ENCODE peak calls at places on chromosomes 13 and 19, in ten cellular contexts. Y, S, I, R, F, A, Z, T, E and O are unnamed samples.

GRCh38 chr19:8209111-8209964 is at the start of gene CERS4:
- DNase-seq in I (peak), A (peak), T (peak), E (no peak), Y (peak), S (no peak), R (peak), Z (peak), F (peak), O (peak)

GRCh38 chr13:89361909-89362308 is 1690.7 kb downstream of the SLITRK5 start:
- DNase-seq in A (no peak), R (no peak), E (no peak), T (no peak), Y (no peak), Z (no peak), S (no peak), F (no peak), I (no peak), O (no peak)

GRCh38 chr13:110521296-110521680 is 40.2 kb downstream of the RAB20 start:
- DNase-seq in I (no peak), T (no peak), E (no peak), R (no peak), Y (no peak), A (no peak), F (no peak), S (no peak), Z (no peak), O (no peak)

GRCh38 chr19:4922530-4923378 is 13.5 kb downstream of the UHRF1 start:
- DNase-seq in S (no peak), T (no peak), F (no peak), E (no peak), Y (no peak), R (no peak), A (no peak), Z (no peak), I (no peak), O (no peak)

GRCh38 chr13:111415216-111415615 is 94.8 kb downstream of the TEX29 start:
- DNase-seq in I (no peak), E (no peak), A (no peak), R (no peak), Z (no peak), F (no peak), T (no peak), Y (no peak), S (no peak), O (no peak)

GRCh38 chr19:22422220-22422619 is at the start of gene ZNF98:
- DNase-seq in Y (no peak), I (peak), T (no peak), E (no peak), A (no peak), Z (no peak), S (no peak), R (peak), F (no peak), O (no peak)

GRCh38 chr13:40697711-40698110 is 31.3 kb upstream of the FOXO1 start:
- DNase-seq in I (no peak), R (no peak), F (no peak), A (no peak), T (no peak), S (no peak), Y (no peak), E (no peak), Z (no peak), O (no peak)

GRCh38 chr19:1315470-1316166 is 29.9 kb downstream of the EFNA2 start:
- DNase-seq in A (peak), Y (peak), S (peak), T (peak), I (peak), R (no peak), E (peak), Z (peak), F (no peak), O (peak)

GRCh38 chr13:50518791-50519201 is 324.7 kb downstream of the DLEU7 start:
- DNase-seq in F (no peak), R (no peak), T (no peak), I (no peak), A (no peak), Y (no peak), E (no peak), Z (no peak), S (no peak), O (peak)

GRCh38 chr13:67084066-67084465 is 146.1 kb downstream of the PCDH9 start:
- DNase-seq in T (no peak), F (no peak), R (no peak), Y (no peak), S (no peak), A (no peak), E (no peak), Z (no peak), I (no peak), O (no peak)

GRCh38 chr19:21707065-21707464 is 60.3 kb downstream of the ZNF100 start:
- DNase-seq in Y (no peak), Z (no peak), T (no peak), A (no peak), I (no peak), R (no peak), F (no peak), E (no peak), S (no peak), O (no peak)

GRCh38 chr19:35168261-35168660 is 13.7 kb downstream of the FXYD5 start:
- DNase-seq in Y (no peak), I (no peak), S (no peak), T (no peak), A (peak), Z (no peak), R (no peak), E (no peak), F (no peak), O (no peak)

GRCh38 chr13:106602178-106602577 is 34.2 kb upstream of the ARGLU1 start:
- DNase-seq in R (no peak), S (no peak), E (no peak), F (no peak), Y (peak), A (no peak), T (no peak), Z (no peak), I (no peak), O (no peak)

GRCh38 chr13:77329133-77330008 is 2.5 kb upstream of the MYCBP2 start:
- DNase-seq in Y (peak), I (peak), F (peak), T (peak), S (peak), E (peak), A (peak), Z (peak), R (peak), O (peak)

GRCh38 chr19:17513801-17514200 is 2.4 kb downstream of the PGLS start:
- DNase-seq in T (no peak), F (no peak), R (no peak), I (no peak), Y (no peak), Z (no peak), S (peak), A (no peak), E (no peak), O (no peak)

GRCh38 chr13:24042710-24043440 is 117.6 kb upstream of the SPATA13 start:
- DNase-seq in E (no peak), Y (no peak), R (no peak), Z (no peak), I (no peak), A (peak), F (no peak), T (no peak), S (peak), O (no peak)

GRCh38 chr19:15248648-15249559 is 16.7 kb upstream of the EPHX3 start:
- DNase-seq in R (peak), T (no peak), Y (no peak), Z (peak), F (no peak), S (peak), I (no peak), A (peak), E (peak), O (peak)

GRCh38 chr13:67408823-67409222 is 178.7 kb upstream of the PCDH9 start:
- DNase-seq in T (no peak), S (no peak), R (no peak), Y (no peak), F (no peak), Z (no peak), A (no peak), E (no peak), I (no peak), O (no peak)

GRCh38 chr13:98171806-98172569 is 5.1 kb downstream of the RNF113B start:
- DNase-seq in A (peak), T (no peak), Y (no peak), S (peak), E (no peak), R (no peak), Z (peak), F (no peak), I (no peak), O (no peak)

GRCh38 chr19:39032164-39032918 is at the start of gene FBXO27:
- DNase-seq in T (no peak), E (no peak), A (no peak), R (no peak), Z (no peak), S (no peak), F (no peak), Y (no peak), I (no peak), O (no peak)

GRCh38 chr19:7318176-7318575 is 24.0 kb upstream of the INSR start:
- DNase-seq in T (no peak), Y (no peak), F (no peak), E (no peak), S (no peak), A (no peak), Z (no peak), I (no peak), R (no peak), O (no peak)

GRCh38 chr13:77028202-77028601 is 1.2 kb upstream of the FBXL3 start:
- DNase-seq in E (peak), I (no peak), T (no peak), R (peak), S (peak), Y (no peak), Z (peak), A (peak), F (no peak), O (no peak)

GRCh38 chr13:111589321-111589720 is 268.9 kb downstream of the TEX29 start:
- DNase-seq in A (no peak), Y (no peak), Z (no peak), F (no peak), E (no peak), I (no peak), R (no peak), T (no peak), S (no peak), O (no peak)

GRCh38 chr13:52127378-52127777 is 1.5 kb downstream of the NEK5 start:
- DNase-seq in Z (peak), Y (no peak), E (no peak), I (no peak), A (no peak), T (no peak), R (no peak), F (no peak), S (no peak), O (no peak)

GRCh38 chr19:41999071-41999877 is 5.2 kb upstream of the ATP1A3 start:
- DNase-seq in A (no peak), R (no peak), E (no peak), T (no peak), I (peak), Z (no peak), Y (no peak), F (no peak), S (no peak), O (no peak)

GRCh38 chr13:109114991-109115390 is 485.6 kb downstream of the MYO16 start:
- DNase-seq in E (no peak), Z (no peak), Y (no peak), T (no peak), A (no peak), F (no peak), I (no peak), S (no peak), R (no peak), O (no peak)